ENCODE peak calls at places on chromosomes 6 and 20, in five cellular contexts. One of them, this sample, is unnamed.

GRCh38 chr6:9921366-9921765 is 493.5 kb downstream of the TFAP2A start:
- DNase-seq in suprapubic skin: no peak
- DNase-seq in ovary: no peak
- DNase-seq in prostate gland: no peak
- DNase-seq in stomach: no peak
- DNase-seq in this sample: no peak

GRCh38 chr6:21026576-21027273 is 492.5 kb downstream of the CDKAL1 start:
- DNase-seq in prostate gland: no peak
- DNase-seq in suprapubic skin: no peak
- DNase-seq in stomach: no peak
- DNase-seq in ovary: no peak
- DNase-seq in this sample: no peak

GRCh38 chr20:52346797-52347196 is 155.2 kb upstream of the ZFP64 start:
- DNase-seq in stomach: no peak
- DNase-seq in ovary: no peak
- DNase-seq in suprapubic skin: no peak
- DNase-seq in prostate gland: no peak
- DNase-seq in this sample: no peak

GRCh38 chr20:60057866-60058807 is 99.9 kb downstream of the CDH26 start:
- DNase-seq in stomach: no peak
- DNase-seq in ovary: no peak
- DNase-seq in suprapubic skin: no peak
- DNase-seq in prostate gland: no peak
- DNase-seq in this sample: peak; percentile 43

GRCh38 chr6:89978749-89979145 is 84.5 kb downstream of the GJA10 start:
- DNase-seq in stomach: no peak
- DNase-seq in ovary: no peak
- DNase-seq in prostate gland: no peak
- DNase-seq in suprapubic skin: no peak
- DNase-seq in this sample: no peak

GRCh38 chr20:32979201-32979998 is 24.8 kb downstream of the SUN5 start:
- DNase-seq in ovary: no peak
- DNase-seq in prostate gland: no peak
- DNase-seq in stomach: no peak
- DNase-seq in suprapubic skin: peak; percentile 31
- DNase-seq in this sample: no peak

GRCh38 chr6:33974471-33974870 is 170.7 kb upstream of the MLN start:
- DNase-seq in prostate gland: no peak
- DNase-seq in stomach: no peak
- DNase-seq in suprapubic skin: peak; percentile 34
- DNase-seq in ovary: no peak
- DNase-seq in this sample: no peak

GRCh38 chr6:24851086-24851485 is 52.4 kb upstream of the ARMH2 start:
- DNase-seq in prostate gland: no peak
- DNase-seq in stomach: no peak
- DNase-seq in suprapubic skin: no peak
- DNase-seq in ovary: no peak
- DNase-seq in this sample: no peak

GRCh38 chr6:37011656-37012378 is 6.4 kb downstream of the FGD2 start:
- DNase-seq in ovary: no peak
- DNase-seq in suprapubic skin: no peak
- DNase-seq in prostate gland: no peak
- DNase-seq in stomach: no peak
- DNase-seq in this sample: peak; percentile 80

GRCh38 chr20:58141971-58142842 is 86.2 kb downstream of the ANKRD60 start:
- DNase-seq in ovary: no peak
- DNase-seq in stomach: no peak
- DNase-seq in prostate gland: no peak
- DNase-seq in suprapubic skin: peak; percentile 35
- DNase-seq in this sample: no peak

GRCh38 chr6:108800510-108800909 is 47.7 kb upstream of the ARMC2 start:
- DNase-seq in suprapubic skin: no peak
- DNase-seq in ovary: no peak
- DNase-seq in stomach: no peak
- DNase-seq in prostate gland: no peak
- DNase-seq in this sample: no peak

GRCh38 chr6:169141706-169142705 is 111.6 kb downstream of the THBS2 start:
- DNase-seq in prostate gland: no peak
- DNase-seq in stomach: no peak
- DNase-seq in ovary: no peak
- DNase-seq in suprapubic skin: no peak
- DNase-seq in this sample: peak; percentile 44

GRCh38 chr20:63567132-63567381 is 7.0 kb downstream of the HELZ2 start:
- DNase-seq in suprapubic skin: no peak
- DNase-seq in stomach: no peak
- DNase-seq in prostate gland: no peak
- DNase-seq in ovary: no peak
- DNase-seq in this sample: no peak

GRCh38 chr20:37095108-37095608 is 639 bp downstream of the RBL1 start:
- DNase-seq in ovary: no peak
- DNase-seq in prostate gland: no peak
- DNase-seq in stomach: no peak
- DNase-seq in suprapubic skin: no peak
- DNase-seq in this sample: peak; percentile 4

GRCh38 chr6:19803331-19804330 is 33.5 kb upstream of the ID4 start:
- DNase-seq in prostate gland: no peak
- DNase-seq in ovary: no peak
- DNase-seq in stomach: no peak
- DNase-seq in suprapubic skin: no peak
- DNase-seq in this sample: no peak

GRCh38 chr6:26003102-26003694 is 40.6 kb downstream of the TRIM38 start:
- DNase-seq in stomach: peak; percentile 66
- DNase-seq in suprapubic skin: no peak
- DNase-seq in ovary: peak; percentile 48
- DNase-seq in prostate gland: peak; percentile 52
- DNase-seq in this sample: peak; percentile 63

GRCh38 chr6:158560787-158561246 is 926 bp downstream of the TMEM181 start:
- DNase-seq in stomach: peak; percentile 54
- DNase-seq in prostate gland: peak; percentile 14
- DNase-seq in ovary: no peak
- DNase-seq in suprapubic skin: peak; percentile 79
- DNase-seq in this sample: peak; percentile 24

GRCh38 chr20:37226889-37227288 is 34.7 kb downstream of the GHRH start:
- DNase-seq in prostate gland: no peak
- DNase-seq in ovary: peak; percentile 58
- DNase-seq in stomach: peak; percentile 30
- DNase-seq in suprapubic skin: peak; percentile 57
- DNase-seq in this sample: peak; percentile 47

GRCh38 chr6:16157909-16158308 is 29.0 kb downstream of the MYLIP start:
- DNase-seq in prostate gland: no peak
- DNase-seq in suprapubic skin: no peak
- DNase-seq in ovary: no peak
- DNase-seq in stomach: no peak
- DNase-seq in this sample: peak; percentile 62

GRCh38 chr20:1341561-1342265 is 12.8 kb upstream of the SDCBP2 start:
- DNase-seq in suprapubic skin: peak; percentile 67
- DNase-seq in stomach: no peak
- DNase-seq in prostate gland: no peak
- DNase-seq in ovary: no peak
- DNase-seq in this sample: peak; percentile 44

GRCh38 chr6:162262466-162263196 is 464.9 kb downstream of the PRKN start:
- DNase-seq in ovary: no peak
- DNase-seq in prostate gland: no peak
- DNase-seq in stomach: no peak
- DNase-seq in suprapubic skin: no peak
- DNase-seq in this sample: no peak

GRCh38 chr20:43631598-43631997 is 35.3 kb upstream of the MYBL2 start:
- DNase-seq in prostate gland: no peak
- DNase-seq in stomach: no peak
- DNase-seq in ovary: no peak
- DNase-seq in suprapubic skin: no peak
- DNase-seq in this sample: no peak

GRCh38 chr6:37033255-37033654 is 27.8 kb downstream of the FGD2 start:
- DNase-seq in ovary: no peak
- DNase-seq in stomach: no peak
- DNase-seq in prostate gland: no peak
- DNase-seq in suprapubic skin: no peak
- DNase-seq in this sample: peak; percentile 58

GRCh38 chr6:125255201-125255600 is 46.6 kb downstream of the HDDC2 start:
- DNase-seq in stomach: no peak
- DNase-seq in prostate gland: no peak
- DNase-seq in suprapubic skin: no peak
- DNase-seq in ovary: no peak
- DNase-seq in this sample: no peak

GRCh38 chr6:71349395-71349794 is 60.8 kb downstream of the OGFRL1 start:
- DNase-seq in stomach: no peak
- DNase-seq in suprapubic skin: no peak
- DNase-seq in ovary: no peak
- DNase-seq in prostate gland: no peak
- DNase-seq in this sample: no peak

GRCh38 chr6:109121411-109121810 is 26.1 kb downstream of the CEP57L1 start:
- DNase-seq in suprapubic skin: no peak
- DNase-seq in stomach: no peak
- DNase-seq in prostate gland: no peak
- DNase-seq in ovary: no peak
- DNase-seq in this sample: no peak

GRCh38 chr6:131532476-131533108 is 40.4 kb upstream of the ARG1 start:
- DNase-seq in suprapubic skin: no peak
- DNase-seq in prostate gland: no peak
- DNase-seq in ovary: no peak
- DNase-seq in stomach: no peak
- DNase-seq in this sample: peak; percentile 10

GRCh38 chr20:19254086-19254821 is 41.8 kb downstream of the SLC24A3 start:
- DNase-seq in ovary: no peak
- DNase-seq in suprapubic skin: peak; percentile 57
- DNase-seq in prostate gland: no peak
- DNase-seq in stomach: no peak
- DNase-seq in this sample: no peak

GRCh38 chr6:10190042-10190441 is 224.8 kb downstream of the TFAP2A start:
- DNase-seq in stomach: no peak
- DNase-seq in ovary: no peak
- DNase-seq in suprapubic skin: no peak
- DNase-seq in prostate gland: no peak
- DNase-seq in this sample: no peak

GRCh38 chr20:32343438-32343837 is 14.7 kb upstream of the ASXL1 start:
- DNase-seq in prostate gland: no peak
- DNase-seq in stomach: no peak
- DNase-seq in suprapubic skin: no peak
- DNase-seq in ovary: no peak
- DNase-seq in this sample: no peak

GRCh38 chr6:50380409-50381105 is 330.8 kb upstream of the DEFB112 start:
- DNase-seq in stomach: no peak
- DNase-seq in ovary: no peak
- DNase-seq in suprapubic skin: no peak
- DNase-seq in prostate gland: no peak
- DNase-seq in this sample: no peak
- H3K4me3 ChIP-seq in stomach: no peak overlapping the region
- H3K4me3 ChIP-seq in ovary: no peak overlapping the region
- H3K4me3 ChIP-seq in suprapubic skin: peak overlapping the region; percentile 5
- H3K4me3 ChIP-seq in prostate gland: no peak overlapping the region
- H3K4me3 ChIP-seq in this sample: no peak overlapping the region

DNA sequence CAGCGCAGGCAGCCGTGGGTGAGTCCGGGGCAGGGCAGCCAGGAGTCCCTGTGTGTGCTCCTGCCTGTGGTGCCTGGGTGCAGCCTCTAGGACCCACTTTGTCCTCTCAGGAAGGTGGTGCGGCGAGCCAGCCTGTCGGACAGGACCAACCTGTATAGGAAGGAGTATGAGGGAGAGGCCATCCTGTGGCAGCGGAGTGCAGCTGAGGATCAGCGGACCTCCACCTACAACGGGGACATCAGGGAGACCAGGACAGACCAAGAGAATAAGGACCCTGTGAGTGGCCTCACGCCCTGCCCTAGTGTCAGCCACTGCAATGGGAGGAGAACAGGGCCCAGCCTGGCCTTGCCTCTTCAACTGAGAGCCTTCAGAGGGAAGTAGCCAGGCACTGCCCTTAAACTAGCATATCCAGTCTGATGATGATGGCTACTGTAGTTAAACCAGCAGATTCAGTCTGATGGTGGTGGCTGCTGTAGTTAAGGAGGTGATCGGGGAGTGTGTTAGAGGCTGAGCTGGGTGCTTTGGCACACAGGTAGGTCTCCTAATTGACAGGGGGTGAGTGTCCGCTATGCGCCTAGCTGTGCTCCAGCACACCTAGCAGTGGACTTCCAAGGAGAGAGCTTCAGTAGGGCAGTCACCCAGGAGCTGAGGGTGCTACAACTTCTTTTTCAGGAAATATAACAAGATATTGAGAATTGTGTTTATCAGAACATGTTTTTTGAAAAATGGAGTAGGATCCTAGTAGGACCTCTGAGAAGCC is 18.1 kb upstream of the FAM83D start:
- DNase-seq in stomach: no peak
- DNase-seq in prostate gland: no peak
- DNase-seq in suprapubic skin: no peak
- DNase-seq in ovary: no peak
- DNase-seq in this sample: no peak
- TF ChIP-seq POLR2A in stomach: no peak
- TF ChIP-seq POLR2A in prostate gland: no peak
- TF ChIP-seq POLR2A in suprapubic skin: no peak
- TF ChIP-seq POLR2A in ovary: no peak
- TF ChIP-seq POLR2A in this sample: no peak

DNA sequence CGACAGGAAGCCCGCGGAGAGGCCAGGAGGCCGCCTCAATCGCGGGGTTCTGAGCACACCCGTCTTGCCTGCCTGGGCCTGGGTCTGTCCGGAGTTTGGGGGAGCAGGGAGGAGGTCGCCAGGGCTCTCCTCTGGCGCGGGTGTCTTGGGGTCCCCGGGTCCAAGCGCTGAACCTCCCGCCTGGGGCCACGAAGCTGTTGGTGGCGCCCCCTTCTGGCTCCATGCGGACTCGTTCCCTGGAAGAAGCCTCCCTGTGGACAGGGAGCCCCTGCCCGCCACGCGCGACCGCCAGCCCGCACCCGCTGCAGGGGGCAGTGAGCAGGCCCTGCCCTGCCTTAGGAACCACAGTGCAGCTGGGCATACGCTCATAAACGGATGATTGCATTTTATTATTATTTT is 44.7 kb downstream of the MCUR1 start:
- DNase-seq in ovary: no peak
- DNase-seq in stomach: peak; percentile 7
- DNase-seq in suprapubic skin: no peak
- DNase-seq in prostate gland: no peak
- DNase-seq in this sample: no peak
- TF ChIP-seq CTCF in ovary: no peak
- TF ChIP-seq CTCF in stomach: no peak
- TF ChIP-seq CTCF in suprapubic skin: no peak
- TF ChIP-seq CTCF in prostate gland: no peak
- TF ChIP-seq CTCF in this sample: no peak

DNA sequence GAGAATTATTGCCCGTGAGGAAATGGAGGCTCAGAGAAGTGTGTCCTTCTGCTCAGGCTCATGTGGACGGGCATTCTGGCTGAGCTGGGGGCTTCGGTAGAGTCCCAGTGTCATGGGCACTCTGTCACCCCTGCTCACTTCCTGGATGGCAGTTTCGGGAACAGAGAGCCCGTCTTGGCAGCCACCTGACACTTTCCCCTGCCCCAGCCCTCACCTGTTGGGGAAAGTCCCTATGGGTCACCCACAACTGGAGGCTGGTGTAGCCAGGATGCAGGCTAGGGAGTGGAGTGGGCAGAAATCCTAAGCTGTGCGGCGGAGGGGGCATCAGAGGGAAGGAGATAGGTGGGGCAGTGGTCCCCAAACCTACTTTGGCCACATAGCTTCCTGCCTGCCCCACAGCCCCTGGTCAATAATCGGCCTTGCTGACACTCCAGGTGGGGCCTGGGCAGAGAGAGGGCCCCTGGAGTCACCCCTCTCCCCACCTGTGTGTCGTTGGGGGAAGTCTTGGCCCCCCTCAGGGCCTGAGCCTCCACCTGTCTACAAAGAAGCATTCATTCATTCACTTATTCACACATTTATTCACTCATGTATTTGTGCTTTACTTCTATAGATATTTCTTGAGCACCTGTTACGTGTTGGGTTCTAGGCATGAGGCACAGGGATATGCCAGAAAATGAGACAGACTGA is 40.5 kb downstream of the SNAI1 start:
- DNase-seq in ovary: no peak
- DNase-seq in stomach: no peak
- DNase-seq in prostate gland: no peak
- DNase-seq in suprapubic skin: no peak
- DNase-seq in this sample: no peak
- H3K4me3 ChIP-seq in ovary: no peak overlapping the region
- H3K4me3 ChIP-seq in stomach: no peak overlapping the region
- H3K4me3 ChIP-seq in prostate gland: no peak overlapping the region
- H3K4me3 ChIP-seq in suprapubic skin: no peak overlapping the region
- H3K4me3 ChIP-seq in this sample: no peak overlapping the region

This sample was measured in adrenal gland.